ENCODE peak calls at places on chromosome 21, in eight cellular contexts. C is ascending aorta; J is CD8-positive, alpha-beta T cell; Z is ovary; R is heart left ventricle; D is CD8-positive, alpha-beta memory T cell; K is fibroblast of lung; V is transverse colon. L is an unnamed sample.

GRCh38 chr21:39385299-39386145 is 36.6 kb upstream of the HMGN1 start:
- DNase-seq in D (peak), V (peak), J (peak), R (peak), K (peak), Z (peak), C (peak), L (no peak)

GRCh38 chr21:38333290-38334272 is 76.8 kb downstream of the KCNJ15 start:
- DNase-seq in R (no peak), J (no peak), V (no peak), Z (no peak), D (no peak), K (peak), C (no peak), L (no peak)

GRCh38 chr21:14259669-14260458 is 43.9 kb downstream of the RBM11 start:
- DNase-seq in C (no peak), J (no peak), V (no peak), Z (no peak), K (peak), D (no peak), R (no peak), L (no peak)

GRCh38 chr21:24375201-24375600 is 1232.1 kb downstream of the MRPL39 start:
- DNase-seq in D (no peak), J (peak), K (no peak), Z (no peak), R (no peak), V (no peak), C (no peak), L (no peak)

GRCh38 chr21:29423521-29423920 is 124.8 kb downstream of the BACH1 start:
- DNase-seq in R (no peak), J (no peak), D (no peak), C (no peak), V (no peak), Z (no peak), K (no peak), L (no peak)

GRCh38 chr21:31660134-31660565 is 657 bp downstream of the SOD1 start:
- DNase-seq in V (peak), J (no peak), R (peak), D (no peak), Z (peak), C (no peak), K (peak), L (no peak)

GRCh38 chr21:18499761-18500376 is 96.3 kb upstream of the TMPRSS15 start:
- DNase-seq in Z (no peak), K (peak), R (no peak), V (peak), D (no peak), C (no peak), J (peak), L (no peak)

GRCh38 chr21:34520769-34521508 is 8.9 kb upstream of the KCNE1 start:
- DNase-seq in J (no peak), K (no peak), C (no peak), V (no peak), D (no peak), Z (no peak), R (no peak), L (no peak)

GRCh38 chr21:33976082-33976979 is 60.7 kb upstream of the ATP5PO start:
- DNase-seq in D (peak), J (peak), Z (no peak), V (peak), K (peak), C (no peak), R (peak), L (no peak)

GRCh38 chr21:41403966-41404365 is 22.1 kb upstream of the MX1 start:
- DNase-seq in R (peak), C (no peak), D (no peak), K (no peak), J (no peak), V (no peak), Z (no peak), L (no peak)

GRCh38 chr21:21232320-21232719 is 234.1 kb downstream of the NCAM2 start:
- DNase-seq in D (no peak), Z (no peak), R (no peak), J (no peak), V (peak), K (peak), C (no peak), L (no peak)

GRCh38 chr21:32717851-32718316 is 9.9 kb downstream of the SYNJ1 start:
- DNase-seq in V (no peak), J (no peak), Z (no peak), R (no peak), D (no peak), C (no peak), K (no peak), L (no peak)

GRCh38 chr21:38766987-38767722 is 38.6 kb upstream of the ETS2 start:
- DNase-seq in J (peak), V (peak), Z (no peak), K (no peak), C (no peak), R (no peak), D (peak), L (no peak)

DNA sequence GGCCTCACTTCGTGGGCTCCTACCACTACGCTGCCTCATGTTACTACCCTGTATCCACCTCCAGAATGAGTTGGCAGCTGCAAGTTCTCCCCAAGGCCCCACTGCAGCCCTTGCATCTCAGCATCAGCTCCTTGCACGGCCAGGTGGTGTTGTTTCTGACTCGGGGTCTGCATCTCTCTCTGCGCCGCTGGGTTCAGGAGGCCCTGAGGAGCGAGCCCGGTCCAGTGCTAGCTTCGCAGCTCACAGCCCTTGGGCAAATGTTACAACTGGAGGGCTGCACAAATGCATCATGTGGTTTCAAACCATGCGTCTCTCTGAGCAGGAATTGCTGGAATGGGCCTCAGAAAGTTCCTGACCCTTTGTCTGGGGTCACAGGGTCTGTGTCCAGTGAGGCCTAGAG is 3.2 kb upstream of the CLDN14 start:
- DNase-seq in C (no peak), D (no peak), Z (no peak), V (no peak), K (no peak), R (no peak), J (no peak), L (no peak)
- H3K27ac ChIP-seq in C (no peak), D (no peak), Z (no peak), V (no peak), K (no peak), R (no peak), J (no peak), L (no peak)

DNA sequence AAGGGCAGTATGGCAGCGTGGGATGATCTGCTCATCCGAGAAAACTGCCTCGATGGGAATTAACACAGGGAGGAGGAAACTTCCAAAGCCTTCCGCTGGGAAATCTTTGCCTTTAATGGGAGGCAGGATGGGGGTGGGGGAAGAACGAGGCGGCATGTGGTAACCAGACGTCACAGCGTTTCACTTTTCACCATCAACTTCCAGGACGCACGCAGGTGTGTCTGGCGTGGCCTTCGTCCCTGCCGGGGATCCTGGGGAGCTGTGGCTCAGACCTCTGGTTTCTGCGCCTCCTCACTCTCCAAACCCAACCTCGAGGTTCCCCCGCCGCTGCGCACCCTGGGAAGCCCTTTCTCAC is 282 bp downstream of the RSPH1 start:
- DNase-seq in K (peak), C (no peak), J (no peak), D (no peak), V (peak), Z (no peak), R (no peak), L (no peak)
- H3K27ac ChIP-seq in K (peak), C (no peak), J (peak), D (peak), V (peak), Z (no peak), R (no peak), L (no peak)

DNA sequence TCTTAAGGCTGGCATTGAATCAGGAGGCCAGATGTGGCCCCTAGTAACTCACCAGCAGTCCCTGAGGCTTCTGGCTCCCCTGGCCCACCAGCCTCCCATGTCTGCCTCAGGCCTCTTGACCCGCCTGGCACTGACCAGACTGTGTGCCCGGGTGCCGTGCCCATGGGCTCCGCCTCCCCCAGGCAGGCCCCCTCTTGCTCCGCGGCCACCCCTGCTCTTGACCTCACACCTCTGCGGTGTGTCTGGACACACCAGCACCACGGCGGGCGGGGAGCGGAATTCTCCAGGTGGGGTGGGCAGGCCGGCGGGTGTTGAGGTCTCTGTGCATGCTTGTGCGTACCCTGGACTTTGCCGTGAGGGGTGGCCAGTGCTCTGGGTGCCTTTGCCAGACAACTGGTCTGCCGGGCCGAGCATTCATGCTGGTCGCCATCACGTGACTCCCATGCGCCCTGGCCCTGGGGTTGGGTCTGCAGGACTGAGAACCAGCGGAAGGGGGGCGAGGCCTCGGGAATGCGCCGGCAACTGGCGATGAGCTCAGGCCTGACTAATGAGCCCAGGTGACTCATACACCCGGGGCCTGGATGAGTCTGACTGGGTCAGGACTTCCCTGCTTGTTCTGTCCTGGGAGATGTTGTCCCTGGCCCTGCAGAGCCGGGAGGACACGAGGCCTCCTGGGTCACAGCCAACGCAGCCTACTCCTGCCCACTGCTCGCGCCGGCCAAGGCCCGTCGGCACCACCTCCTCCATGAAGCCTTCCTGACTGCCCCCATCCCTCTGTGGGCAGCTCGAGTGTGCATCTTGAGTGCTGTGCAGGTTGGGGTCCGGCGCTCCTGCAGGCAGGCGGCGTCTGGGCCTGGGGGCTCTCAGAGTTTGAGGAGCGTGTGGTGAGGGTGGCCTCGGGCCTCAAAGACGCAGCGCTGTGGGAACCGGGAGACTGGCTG is 22.6 kb downstream of the COL18A1 start:
- DNase-seq in D (no peak), R (peak), C (peak), K (peak), J (no peak), Z (peak), V (peak), L (peak)
- H3K27ac ChIP-seq in D (no peak), R (peak), C (peak), K (peak), J (no peak), Z (peak), V (peak), L (peak)

DNA sequence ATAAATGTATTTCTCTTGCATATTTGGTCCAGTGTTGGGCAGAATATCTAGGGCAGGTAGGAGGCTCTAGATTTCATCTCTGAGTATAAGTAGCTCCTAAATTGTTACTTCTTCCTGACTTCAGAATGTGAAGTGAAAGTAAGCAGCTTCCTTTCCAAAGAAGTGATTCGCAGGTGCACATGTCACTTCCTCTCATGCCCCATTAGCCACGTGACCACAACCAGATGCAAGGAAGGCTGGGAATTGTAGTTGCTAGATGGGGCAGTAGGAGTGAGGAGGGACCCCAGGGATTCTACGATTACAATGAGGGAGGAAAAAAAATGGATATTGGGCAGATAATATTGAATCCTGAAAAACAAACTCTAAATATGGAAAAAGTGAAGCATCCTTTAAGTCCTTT is 113.2 kb upstream of the CYYR1 start:
- DNase-seq in C (no peak), Z (no peak), V (no peak), R (no peak), K (peak), J (no peak), D (no peak), L (no peak)
- H3K27ac ChIP-seq in C (no peak), Z (no peak), V (no peak), R (no peak), K (no peak), J (no peak), D (no peak), L (no peak)

GRCh38 chr21:43361127-43361492 is 65.8 kb downstream of the SIK1 start:
- DNase-seq in J (peak), Z (no peak), C (no peak), D (no peak), V (peak), K (peak), R (peak), L (no peak)
- H3K27ac ChIP-seq in J (peak), Z (no peak), C (no peak), D (no peak), V (peak), K (peak), R (peak), L (no peak)

DNA sequence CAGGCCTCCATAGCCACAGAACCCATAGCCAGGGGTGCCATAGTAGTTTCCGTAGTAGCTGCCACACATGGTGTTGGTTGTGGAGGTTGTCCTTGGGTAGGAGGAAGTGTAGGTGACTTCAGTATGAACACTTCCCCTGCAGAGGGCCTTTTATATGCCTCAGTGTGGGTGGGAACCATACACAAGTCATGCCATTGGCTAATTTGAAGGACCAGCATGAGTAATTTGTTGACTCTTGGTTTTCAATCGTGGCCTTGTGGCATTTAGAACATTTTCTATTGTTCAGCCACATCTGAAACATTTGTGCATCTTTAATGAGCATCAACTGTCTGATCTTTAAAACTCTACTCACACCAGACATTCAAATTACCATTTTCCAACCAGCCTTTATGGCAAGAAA is at the start of gene KRTAP6-1:
- DNase-seq in V (no peak), J (no peak), Z (no peak), C (no peak), D (no peak), R (no peak), K (no peak), L (no peak)
- H3K27ac ChIP-seq in V (no peak), J (no peak), Z (no peak), C (no peak), D (no peak), R (no peak), K (no peak), L (no peak)